ENCODE peak calls at places on chromosomes 1 and 21, in four cellular contexts. One of them, this sample, is unnamed.

GRCh38 chr1:200184196-200184595 is 156.7 kb downstream of the NR5A2 start:
- DNase-seq in IMR-90: peak; percentile 54
- DNase-seq in upper lobe of right lung: peak; percentile 92
- DNase-seq in GM23338: no peak
- DNase-seq in this sample: no peak

GRCh38 chr1:190949932-190950331 is 472.3 kb upstream of the BRINP3 start:
- DNase-seq in IMR-90: no peak
- DNase-seq in upper lobe of right lung: no peak
- DNase-seq in GM23338: no peak
- DNase-seq in this sample: no peak

GRCh38 chr1:201468844-201469644 is at the start of gene PHLDA3:
- DNase-seq in IMR-90: peak; percentile 93
- DNase-seq in GM23338: peak; percentile 89
- DNase-seq in upper lobe of right lung: peak; percentile 96
- DNase-seq in this sample: no peak

GRCh38 chr1:6985528-6986276 is 200.4 kb downstream of the CAMTA1 start:
- DNase-seq in upper lobe of right lung: no peak
- DNase-seq in GM23338: no peak
- DNase-seq in IMR-90: no peak
- DNase-seq in this sample: no peak

GRCh38 chr1:151905070-151905442 is 4.3 kb downstream of the THEM4 start:
- DNase-seq in GM23338: no peak
- DNase-seq in upper lobe of right lung: no peak
- DNase-seq in IMR-90: no peak
- DNase-seq in this sample: no peak

GRCh38 chr1:211738709-211739301 is 63.4 kb upstream of the NEK2 start:
- DNase-seq in IMR-90: peak; percentile 7
- DNase-seq in upper lobe of right lung: no peak
- DNase-seq in GM23338: no peak
- DNase-seq in this sample: no peak

GRCh38 chr21:29741761-29742160 is 198.0 kb downstream of the GRIK1 start:
- DNase-seq in upper lobe of right lung: no peak
- DNase-seq in IMR-90: no peak
- DNase-seq in GM23338: no peak
- DNase-seq in this sample: no peak

GRCh38 chr1:9184749-9185148 is 49.8 kb upstream of the H6PD start:
- DNase-seq in upper lobe of right lung: no peak
- DNase-seq in GM23338: no peak
- DNase-seq in IMR-90: no peak
- DNase-seq in this sample: no peak

GRCh38 chr1:71882241-71883036 is 399.9 kb downstream of the NEGR1 start:
- DNase-seq in upper lobe of right lung: no peak
- DNase-seq in IMR-90: peak; percentile 2
- DNase-seq in GM23338: no peak
- DNase-seq in this sample: no peak

GRCh38 chr1:24786191-24786590 is 40.9 kb downstream of the CLIC4 start:
- DNase-seq in IMR-90: peak; percentile 21
- DNase-seq in GM23338: no peak
- DNase-seq in upper lobe of right lung: no peak
- DNase-seq in this sample: no peak

GRCh38 chr1:99869304-99869703 is 19.1 kb downstream of the AGL start:
- DNase-seq in upper lobe of right lung: no peak
- DNase-seq in IMR-90: peak; percentile 73
- DNase-seq in GM23338: no peak
- DNase-seq in this sample: no peak

GRCh38 chr1:157994081-157994581 is 686 bp downstream of the KIRREL1 start:
- DNase-seq in IMR-90: no peak
- DNase-seq in GM23338: peak; percentile 44
- DNase-seq in upper lobe of right lung: no peak
- DNase-seq in this sample: no peak
- TF ChIP-seq CTCF in IMR-90: peak; percentile 27
- TF ChIP-seq CTCF in GM23338: peak; percentile 9
- TF ChIP-seq CTCF in upper lobe of right lung: no peak
- TF ChIP-seq CTCF in this sample: peak; percentile 47

DNA sequence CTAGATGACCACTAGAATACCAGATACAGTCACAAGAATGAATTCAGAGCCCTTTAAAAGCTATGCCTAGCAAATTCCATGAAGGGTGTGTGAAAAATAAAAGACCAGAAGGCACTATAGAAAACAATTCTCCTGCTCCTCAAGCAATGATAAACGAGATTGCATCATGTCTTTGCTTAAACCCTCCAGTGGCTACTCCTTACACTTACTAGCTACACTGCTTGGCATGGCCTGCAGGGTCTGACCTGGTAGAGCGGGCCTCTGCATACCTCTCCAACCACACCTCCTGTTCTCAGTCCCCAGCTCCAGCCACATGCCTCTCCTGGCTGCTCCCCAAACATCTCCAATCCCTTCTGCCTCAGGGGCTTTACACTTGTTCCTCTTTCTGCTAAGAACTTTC is 11.0 kb upstream of the CREG1 start:
- DNase-seq in IMR-90: no peak
- DNase-seq in upper lobe of right lung: peak; percentile 77
- DNase-seq in GM23338: peak; percentile 45
- DNase-seq in this sample: no peak
- TF ChIP-seq CTCF in IMR-90: no peak
- TF ChIP-seq CTCF in upper lobe of right lung: peak; percentile 8
- TF ChIP-seq CTCF in GM23338: no peak
- TF ChIP-seq CTCF in this sample: no peak

GRCh38 chr1:63189677-63190076 is 132.7 kb upstream of the FOXD3 start:
- DNase-seq in GM23338: peak; percentile 95
- DNase-seq in IMR-90: no peak
- DNase-seq in upper lobe of right lung: no peak
- DNase-seq in this sample: no peak
- TF ChIP-seq CTCF in GM23338: peak; percentile 70
- TF ChIP-seq CTCF in IMR-90: peak; percentile 18
- TF ChIP-seq CTCF in upper lobe of right lung: no peak
- TF ChIP-seq CTCF in this sample: peak; percentile 52

DNA sequence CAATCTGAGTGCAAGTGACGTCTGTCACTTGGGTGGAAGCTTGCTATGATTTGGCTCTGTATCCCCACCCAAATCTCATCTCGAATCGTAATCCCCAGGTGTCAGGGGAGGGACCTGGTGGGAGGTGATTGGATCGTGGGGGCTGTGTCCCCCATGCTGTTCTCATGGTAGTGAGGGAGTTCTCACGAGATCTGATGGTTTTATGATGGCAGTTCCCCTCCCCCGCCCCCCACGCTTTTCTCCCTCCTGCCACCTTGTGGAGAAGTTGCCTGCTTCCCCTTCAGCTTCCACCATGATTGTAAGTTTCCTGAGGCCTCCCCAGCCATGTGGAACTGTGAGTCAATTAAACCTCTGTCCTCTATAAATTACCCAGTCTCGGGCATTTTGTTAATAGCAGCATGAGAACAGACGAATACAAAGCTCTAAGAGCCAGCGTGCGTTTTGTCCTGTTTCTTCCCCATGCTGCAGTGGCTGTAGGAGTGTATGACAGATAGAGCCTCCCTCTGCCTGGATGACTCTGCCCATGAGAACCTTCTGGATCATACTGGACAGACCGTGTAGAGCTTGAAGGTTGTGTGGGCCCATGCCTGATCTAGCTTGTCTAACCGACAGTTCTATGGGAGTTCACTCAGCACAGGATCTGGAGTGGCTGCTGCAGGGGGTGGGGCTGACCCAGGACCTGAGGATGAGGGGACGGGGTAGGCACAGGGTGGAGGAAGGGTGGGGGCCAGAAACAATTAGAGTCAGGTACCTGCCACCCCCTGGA is 139.7 kb upstream of the ERRFI1 start:
- DNase-seq in IMR-90: no peak
- DNase-seq in upper lobe of right lung: no peak
- DNase-seq in GM23338: peak; percentile 66
- DNase-seq in this sample: peak; percentile 48
- TF ChIP-seq CTCF in IMR-90: peak; percentile 20
- TF ChIP-seq CTCF in upper lobe of right lung: no peak
- TF ChIP-seq CTCF in GM23338: peak; percentile 56
- TF ChIP-seq CTCF in this sample: peak; percentile 60

GRCh38 chr1:1274931-1275431 is 1.3 kb upstream of the UBE2J2 start:
- DNase-seq in upper lobe of right lung: no peak
- DNase-seq in IMR-90: no peak
- DNase-seq in GM23338: no peak
- DNase-seq in this sample: no peak

GRCh38 chr1:1272341-1273151 is 1.1 kb downstream of the UBE2J2 start:
- DNase-seq in upper lobe of right lung: peak; percentile 75
- DNase-seq in GM23338: no peak
- DNase-seq in IMR-90: peak; percentile 35
- DNase-seq in this sample: no peak

GRCh38 chr1:1273152-1273534 is 511 bp downstream of the UBE2J2 start:
- DNase-seq in upper lobe of right lung: peak; percentile 71
- DNase-seq in GM23338: no peak
- DNase-seq in IMR-90: no peak
- DNase-seq in this sample: no peak

GRCh38 chr1:1274299-1274930 is 761 bp upstream of the UBE2J2 start:
- DNase-seq in GM23338: no peak
- DNase-seq in IMR-90: no peak
- DNase-seq in upper lobe of right lung: no peak
- DNase-seq in this sample: no peak

GRCh38 chr1:1273535-1274298 is at the start of gene UBE2J2:
- DNase-seq in IMR-90: peak; percentile 90
- DNase-seq in upper lobe of right lung: peak; percentile 98
- DNase-seq in GM23338: peak; percentile 96
- DNase-seq in this sample: peak; percentile 97
- TF ChIP-seq CTCF in IMR-90: no peak
- TF ChIP-seq CTCF in upper lobe of right lung: no peak
- TF ChIP-seq CTCF in GM23338: no peak
- TF ChIP-seq CTCF in this sample: peak; percentile 45

DNA sequence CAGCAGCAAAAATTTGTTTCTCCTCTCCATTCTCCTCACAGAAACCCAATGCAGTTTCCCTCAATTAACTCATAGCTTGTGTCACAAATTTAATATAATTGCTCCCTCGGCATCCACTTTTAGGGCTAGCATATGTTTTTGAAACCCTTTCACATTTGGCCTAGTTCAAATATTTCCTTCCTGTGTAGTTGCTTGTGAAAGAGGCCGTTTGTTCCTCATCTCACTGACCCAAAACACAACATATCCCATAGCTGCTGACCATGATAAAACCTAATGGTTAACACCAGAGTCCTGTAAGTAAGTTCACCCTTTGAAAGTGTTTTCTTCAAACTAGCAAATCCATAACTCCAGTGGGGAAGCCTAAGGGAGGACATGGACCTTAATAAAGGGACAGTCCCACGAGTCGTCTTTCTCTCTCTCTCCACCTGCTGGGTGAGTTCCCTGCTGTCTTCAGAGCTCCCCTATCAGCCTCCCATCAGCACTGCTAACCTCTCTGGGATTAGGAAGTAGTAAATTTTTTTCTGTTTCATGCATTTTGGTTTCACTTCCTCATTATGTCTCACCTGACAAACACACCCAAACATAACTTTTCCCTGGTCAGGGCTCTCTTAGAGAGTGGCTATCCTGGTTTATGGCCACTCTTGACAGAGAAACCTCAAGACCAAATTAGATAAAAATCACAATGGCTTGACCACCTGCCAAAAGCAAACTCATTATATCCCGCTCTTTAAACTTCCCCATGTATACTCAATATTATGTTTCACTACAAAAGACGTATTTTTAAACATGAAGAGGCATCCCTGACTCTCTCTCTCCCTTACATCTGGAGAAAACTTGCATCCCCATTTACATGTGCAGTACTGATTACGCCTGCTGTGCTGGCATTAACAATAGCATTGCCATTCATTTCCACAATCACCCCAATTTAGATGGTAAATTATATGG is 177.7 kb upstream of the HP1BP3 start:
- DNase-seq in upper lobe of right lung: no peak
- DNase-seq in IMR-90: no peak
- DNase-seq in GM23338: peak; percentile 29
- DNase-seq in this sample: no peak
- TF ChIP-seq CTCF in upper lobe of right lung: no peak
- TF ChIP-seq CTCF in IMR-90: no peak
- TF ChIP-seq CTCF in GM23338: no peak
- TF ChIP-seq CTCF in this sample: no peak

DNA sequence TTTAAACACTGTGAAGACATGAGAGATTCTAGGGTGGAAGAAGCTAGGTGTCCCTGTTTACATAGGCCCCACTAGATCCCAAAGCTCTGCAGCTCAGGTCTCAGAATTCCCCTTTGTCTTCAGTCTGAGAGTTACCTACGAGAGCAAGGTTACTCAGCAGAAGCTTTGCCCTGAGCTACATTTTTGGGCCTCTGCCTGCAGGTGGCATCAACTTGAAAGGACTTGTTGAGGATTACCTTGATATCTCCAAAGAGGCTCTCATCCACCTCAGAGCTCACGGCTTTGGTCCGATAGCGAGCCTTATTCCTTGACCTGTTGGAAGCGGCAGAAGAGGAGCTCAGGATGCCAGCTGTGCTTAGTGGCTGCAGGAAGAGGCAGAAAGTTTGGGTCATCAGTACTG is 7.0 kb downstream of the CFAP45 start:
- DNase-seq in IMR-90: no peak
- DNase-seq in upper lobe of right lung: no peak
- DNase-seq in GM23338: peak; percentile 44
- DNase-seq in this sample: no peak
- TF ChIP-seq CTCF in IMR-90: no peak
- TF ChIP-seq CTCF in upper lobe of right lung: no peak
- TF ChIP-seq CTCF in GM23338: peak; percentile 54
- TF ChIP-seq CTCF in this sample: no peak

DNA sequence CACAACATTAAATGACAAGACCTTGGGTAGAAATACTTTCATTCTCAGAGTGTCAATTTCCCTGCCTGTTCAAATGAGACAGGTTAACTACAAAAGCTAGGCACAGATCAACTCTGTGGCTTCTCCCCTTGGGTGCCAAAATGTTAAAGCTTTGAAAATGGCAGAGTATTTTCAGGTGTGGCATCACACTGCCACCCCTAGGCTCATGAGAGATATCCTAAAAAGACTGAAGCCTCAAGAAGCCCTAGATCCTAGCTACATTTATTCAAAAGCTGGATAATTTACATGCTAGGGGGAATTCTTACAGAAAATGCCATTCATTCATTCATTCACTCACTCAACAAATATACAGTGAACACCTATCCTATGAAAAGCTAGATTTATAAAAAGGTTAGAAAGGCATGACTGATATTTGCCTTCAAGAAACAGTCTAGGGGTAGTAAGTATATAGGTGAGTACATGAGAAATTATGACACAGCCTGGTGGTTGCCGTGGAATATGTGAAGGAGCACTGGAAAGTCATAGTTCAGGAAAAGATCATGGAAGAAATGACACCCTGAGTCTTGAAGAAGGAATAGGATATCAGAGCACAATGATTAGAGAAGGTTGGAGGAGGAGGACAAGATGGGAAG is 15.9 kb upstream of the RAB4A start:
- DNase-seq in GM23338: peak; percentile 65
- DNase-seq in upper lobe of right lung: no peak
- DNase-seq in IMR-90: no peak
- DNase-seq in this sample: no peak
- TF ChIP-seq CTCF in GM23338: peak; percentile 75
- TF ChIP-seq CTCF in upper lobe of right lung: peak; percentile 25
- TF ChIP-seq CTCF in IMR-90: peak; percentile 42
- TF ChIP-seq CTCF in this sample: peak; percentile 72

GRCh38 chr1:209883341-209883971 is 54.6 kb upstream of the SYT14 start:
- DNase-seq in upper lobe of right lung: no peak
- DNase-seq in GM23338: no peak
- DNase-seq in IMR-90: peak; percentile 89
- DNase-seq in this sample: no peak
- TF ChIP-seq CTCF in upper lobe of right lung: no peak
- TF ChIP-seq CTCF in GM23338: no peak
- TF ChIP-seq CTCF in IMR-90: no peak
- TF ChIP-seq CTCF in this sample: peak; percentile 45

This sample was measured in chondrocyte.